ENCODE peak calls at places on chromosome 7, in eight cellular contexts. I, A, P, Q, R, C, U and H are unnamed samples.
A peak's percentile ranks its signal among the peaks of the same experiment; 100 is the strongest.

GRCh38 chr7:29854257-29854938 is 48.1 kb downstream of the WIPF3 start:
- DNase-seq in C (no peak), Q (no peak), P (no peak), I (no peak), U (peak; percentile 19), A (no peak), R (no peak), H (peak; percentile 58)

GRCh38 chr7:11343818-11344413 is 370.2 kb downstream of the PHF14 start:
- DNase-seq in Q (peak; percentile 49), P (no peak), A (no peak), C (peak; percentile 60), R (peak; percentile 10), U (peak; percentile 60), I (no peak), H (peak; percentile 31)

GRCh38 chr7:898855-899681 is 22.7 kb downstream of the GET4 start:
- DNase-seq in A (no peak), Q (no peak), P (no peak), I (no peak), U (no peak), C (no peak), R (no peak), H (no peak)

GRCh38 chr7:156725982-156726381 is 85.4 kb downstream of the RNF32 start:
- DNase-seq in Q (no peak), A (no peak), R (no peak), U (no peak), C (no peak), P (no peak), I (no peak), H (no peak)

GRCh38 chr7:132419538-132419937 is 156.7 kb downstream of the PLXNA4 start:
- DNase-seq in C (peak; percentile 96), I (no peak), P (peak; percentile 34), A (no peak), Q (no peak), R (no peak), U (peak; percentile 53), H (no peak)

GRCh38 chr7:134851141-134851540 is 71.7 kb downstream of the CALD1 start:
- DNase-seq in C (no peak), U (no peak), I (no peak), A (no peak), Q (no peak), R (no peak), P (no peak), H (no peak)

GRCh38 chr7:39946693-39947092 is 3.4 kb upstream of the CDK13 start:
- DNase-seq in U (no peak), R (no peak), A (no peak), I (no peak), P (no peak), C (no peak), Q (peak; percentile 31), H (no peak)

GRCh38 chr7:14385074-14385473 is 395.6 kb upstream of the ETV1 start:
- DNase-seq in A (no peak), R (no peak), Q (no peak), I (no peak), C (no peak), U (no peak), P (no peak), H (no peak)

GRCh38 chr7:95950698-95951097 is 178.3 kb downstream of the DYNC1I1 start:
- DNase-seq in P (no peak), R (no peak), C (no peak), A (no peak), U (peak; percentile 1), I (peak; percentile 16), Q (no peak), H (no peak)

GRCh38 chr7:101565601-101566209 is 63.4 kb downstream of the MYL10 start:
- DNase-seq in P (no peak), C (no peak), Q (no peak), U (no peak), A (no peak), R (no peak), I (no peak), H (no peak)

GRCh38 chr7:89029864-89030263 is 234.3 kb upstream of the TEX47 start:
- DNase-seq in P (no peak), C (peak; percentile 8), I (no peak), U (peak; percentile 42), Q (no peak), A (no peak), R (no peak), H (no peak)

GRCh38 chr7:17646181-17646956 is 293.9 kb downstream of the SNX13 start:
- DNase-seq in C (peak; percentile 38), P (no peak), R (no peak), I (no peak), Q (no peak), A (no peak), U (peak; percentile 81), H (peak; percentile 26)
- TF ChIP-seq CTCF in C (peak; percentile 17), P (peak; percentile 20), R (no peak), I (peak; percentile 57), Q (no peak), A (no peak), U (peak; percentile 66), H (peak; percentile 10)

GRCh38 chr7:150820578-150821198 is 20.1 kb downstream of the TMEM176A start:
- DNase-seq in Q (no peak), C (no peak), U (no peak), P (no peak), R (no peak), A (no peak), I (no peak), H (no peak)
- TF ChIP-seq CTCF in Q (no peak), C (no peak), U (no peak), P (no peak), R (no peak), A (no peak), I (no peak), H (no peak)

DNA sequence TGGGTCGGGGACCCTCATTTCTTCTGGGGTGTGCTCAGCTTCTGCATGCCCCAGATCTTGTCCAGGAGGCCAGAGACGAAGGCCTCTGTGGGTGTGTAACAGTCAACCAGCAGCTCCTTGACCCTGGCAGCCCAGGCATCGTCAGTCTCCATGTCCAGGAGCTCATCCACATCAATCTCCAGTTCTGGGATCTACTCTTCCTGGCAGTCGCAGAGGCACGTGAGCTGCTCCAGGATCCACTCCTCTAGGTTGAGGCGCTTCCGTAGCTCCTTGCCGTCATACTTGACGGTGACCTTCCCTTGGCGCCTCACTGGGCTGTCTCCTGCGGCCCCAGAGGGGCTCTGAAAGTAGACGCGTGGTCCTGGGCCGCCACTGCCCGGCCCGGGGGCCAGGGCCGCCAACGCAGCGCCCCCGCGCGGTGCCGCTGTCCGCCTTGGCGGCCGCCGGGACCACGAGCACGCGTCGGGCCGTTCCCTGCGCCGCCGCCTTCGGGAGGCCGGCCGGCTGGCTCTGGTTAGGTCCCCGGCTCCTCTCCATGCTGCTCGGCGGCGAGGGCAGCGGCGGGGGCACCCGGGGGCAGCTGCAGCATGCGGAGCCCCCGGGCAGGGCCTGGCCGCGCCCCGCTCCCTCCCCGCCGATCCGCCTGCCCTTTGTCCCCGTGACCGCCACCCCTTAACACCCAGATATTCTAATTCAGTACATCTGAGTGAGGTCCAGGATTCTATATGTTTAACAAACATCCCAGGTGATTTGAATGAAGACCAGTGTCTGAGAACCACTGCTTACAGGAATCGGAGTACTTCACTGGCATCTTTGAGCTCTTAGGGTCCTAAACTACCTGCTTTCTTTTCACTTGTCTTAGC is 170.5 kb downstream of the SEPTIN7 start:
- DNase-seq in U (peak; percentile 16), P (no peak), C (no peak), R (no peak), I (no peak), Q (no peak), A (peak; percentile 50), H (peak; percentile 77)
- TF ChIP-seq CTCF in U (peak; percentile 21), P (peak; percentile 53), C (peak; percentile 35), R (no peak), I (no peak), Q (no peak), A (peak; percentile 41), H (peak; percentile 84)

DNA sequence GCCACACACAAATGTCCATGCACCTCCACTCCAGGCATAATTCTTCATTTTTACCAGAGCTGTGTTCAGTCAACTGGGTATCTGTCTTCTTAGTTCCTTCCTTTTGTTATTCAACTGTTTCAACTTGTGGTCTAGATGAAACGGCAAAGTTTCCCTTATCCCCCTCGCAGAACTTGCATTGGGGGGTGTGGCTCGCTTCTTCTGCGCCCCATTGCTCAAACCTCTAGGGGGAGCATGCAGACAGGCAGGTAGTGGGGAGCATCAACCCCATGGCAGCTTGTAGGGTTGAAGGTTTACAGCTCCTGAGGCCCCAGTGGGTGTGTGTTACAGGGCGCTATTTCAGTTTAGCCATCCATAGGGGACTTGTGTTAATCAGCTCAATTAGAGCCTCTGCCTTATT is 38.3 kb upstream of the COBL start:
- DNase-seq in U (no peak), R (no peak), Q (no peak), P (no peak), A (no peak), I (no peak), C (no peak), H (no peak)
- TF ChIP-seq CTCF in U (no peak), R (no peak), Q (peak; percentile 34), P (no peak), A (no peak), I (no peak), C (no peak), H (peak; percentile 47)

GRCh38 chr7:36062159-36062815 is 90.8 kb upstream of the EEPD1 start:
- DNase-seq in Q (no peak), C (no peak), A (no peak), P (no peak), I (no peak), R (no peak), U (no peak), H (no peak)
- TF ChIP-seq CTCF in Q (no peak), C (no peak), A (no peak), P (no peak), I (no peak), R (no peak), U (no peak), H (no peak)

GRCh38 chr7:112411186-112411795 is 39.0 kb upstream of the IFRD1 start:
- DNase-seq in Q (no peak), C (peak; percentile 66), R (no peak), P (peak; percentile 22), I (no peak), A (peak; percentile 51), U (peak; percentile 81), H (peak; percentile 12)
- TF ChIP-seq CTCF in Q (peak; percentile 70), C (peak; percentile 68), R (peak; percentile 20), P (peak; percentile 64), I (peak; percentile 63), A (peak; percentile 50), U (peak; percentile 87), H (no peak)

GRCh38 chr7:92485974-92486373 is 8.2 kb upstream of the ERVW-1 start:
- DNase-seq in C (no peak), R (no peak), Q (no peak), P (no peak), I (no peak), U (no peak), A (no peak), H (no peak)
- TF ChIP-seq CTCF in C (no peak), R (no peak), Q (no peak), P (no peak), I (no peak), U (no peak), A (no peak), H (no peak)